ENCODE peak calls at places on chromosomes 7 and 10, in eight cellular contexts. One of them, this sample, is unnamed.
A peak's percentile ranks its signal among the peaks of the same experiment; 100 is the strongest.

GRCh38 chr10:99329238-99329890 is at the start of gene CNNM1:
- DNase-seq in lung: no peak
- DNase-seq in GM06990: peak; percentile 59
- DNase-seq in PC-3: peak; percentile 45
- DNase-seq in upper lobe of right lung: peak; percentile 68
- DNase-seq in right cardiac atrium: peak; percentile 21
- DNase-seq in brain microvascular endothelial cell: no peak
- DNase-seq in sigmoid colon: peak; percentile 74
- DNase-seq in this sample: peak; percentile 13

GRCh38 chr7:1240917-1241509 is 8.3 kb downstream of the UNCX start:
- DNase-seq in lung: no peak
- DNase-seq in GM06990: no peak
- DNase-seq in PC-3: no peak
- DNase-seq in upper lobe of right lung: no peak
- DNase-seq in right cardiac atrium: no peak
- DNase-seq in brain microvascular endothelial cell: no peak
- DNase-seq in sigmoid colon: no peak
- DNase-seq in this sample: no peak

GRCh38 chr7:104862719-104863118 is 151.3 kb upstream of the KMT2E start:
- DNase-seq in lung: no peak
- DNase-seq in GM06990: no peak
- DNase-seq in PC-3: peak; percentile 30
- DNase-seq in upper lobe of right lung: no peak
- DNase-seq in right cardiac atrium: no peak
- DNase-seq in brain microvascular endothelial cell: peak; percentile 5
- DNase-seq in sigmoid colon: no peak
- DNase-seq in this sample: no peak

GRCh38 chr10:14623931-14624330 is 150.8 kb downstream of the FAM107B start:
- DNase-seq in lung: no peak
- DNase-seq in GM06990: no peak
- DNase-seq in PC-3: no peak
- DNase-seq in upper lobe of right lung: no peak
- DNase-seq in right cardiac atrium: no peak
- DNase-seq in brain microvascular endothelial cell: no peak
- DNase-seq in sigmoid colon: no peak
- DNase-seq in this sample: no peak

GRCh38 chr10:114876602-114877300 is 55.2 kb downstream of the FHIP2A start:
- DNase-seq in lung: peak; percentile 54
- DNase-seq in GM06990: peak; percentile 33
- DNase-seq in PC-3: peak; percentile 68
- DNase-seq in upper lobe of right lung: peak; percentile 79
- DNase-seq in right cardiac atrium: peak; percentile 60
- DNase-seq in brain microvascular endothelial cell: peak; percentile 72
- DNase-seq in sigmoid colon: peak; percentile 71
- DNase-seq in this sample: peak; percentile 64

GRCh38 chr10:3468919-3469638 is 296.5 kb upstream of the PITRM1 start:
- DNase-seq in lung: peak; percentile 66
- DNase-seq in GM06990: no peak
- DNase-seq in PC-3: peak; percentile 83
- DNase-seq in upper lobe of right lung: peak; percentile 80
- DNase-seq in right cardiac atrium: peak; percentile 66
- DNase-seq in brain microvascular endothelial cell: peak; percentile 87
- DNase-seq in sigmoid colon: peak; percentile 77
- DNase-seq in this sample: peak; percentile 66

GRCh38 chr10:44591911-44592310 is 207.0 kb upstream of the CXCL12 start:
- DNase-seq in lung: no peak
- DNase-seq in GM06990: no peak
- DNase-seq in PC-3: no peak
- DNase-seq in upper lobe of right lung: no peak
- DNase-seq in right cardiac atrium: no peak
- DNase-seq in brain microvascular endothelial cell: no peak
- DNase-seq in sigmoid colon: no peak
- DNase-seq in this sample: no peak

GRCh38 chr7:97025983-97026704 is 1.5 kb upstream of the DLX5 start:
- DNase-seq in lung: no peak
- DNase-seq in GM06990: no peak
- DNase-seq in PC-3: no peak
- DNase-seq in upper lobe of right lung: no peak
- DNase-seq in right cardiac atrium: no peak
- DNase-seq in brain microvascular endothelial cell: no peak
- DNase-seq in sigmoid colon: no peak
- DNase-seq in this sample: no peak

GRCh38 chr7:96728139-96728538 is 18.5 kb upstream of the SEM1 start:
- DNase-seq in lung: no peak
- DNase-seq in GM06990: no peak
- DNase-seq in PC-3: no peak
- DNase-seq in upper lobe of right lung: no peak
- DNase-seq in right cardiac atrium: no peak
- DNase-seq in brain microvascular endothelial cell: no peak
- DNase-seq in sigmoid colon: no peak
- DNase-seq in this sample: no peak

GRCh38 chr7:143289421-143289820 is 1.3 kb downstream of the CASP2 start:
- DNase-seq in lung: no peak
- DNase-seq in GM06990: no peak
- DNase-seq in PC-3: peak; percentile 54
- DNase-seq in upper lobe of right lung: no peak
- DNase-seq in right cardiac atrium: no peak
- DNase-seq in brain microvascular endothelial cell: no peak
- DNase-seq in sigmoid colon: no peak
- DNase-seq in this sample: no peak

GRCh38 chr7:47978790-47979144 is 648 bp downstream of the HUS1 start:
- DNase-seq in lung: no peak
- DNase-seq in GM06990: no peak
- DNase-seq in PC-3: no peak
- DNase-seq in upper lobe of right lung: no peak
- DNase-seq in right cardiac atrium: no peak
- DNase-seq in brain microvascular endothelial cell: no peak
- DNase-seq in sigmoid colon: no peak
- DNase-seq in this sample: no peak

GRCh38 chr10:128061306-128062300 is 64.6 kb downstream of the MKI67 start:
- DNase-seq in lung: no peak
- DNase-seq in GM06990: no peak
- DNase-seq in PC-3: no peak
- DNase-seq in upper lobe of right lung: peak; percentile 9
- DNase-seq in right cardiac atrium: no peak
- DNase-seq in brain microvascular endothelial cell: no peak
- DNase-seq in sigmoid colon: no peak
- DNase-seq in this sample: no peak

GRCh38 chr7:27099839-27100225 is 2.7 kb downstream of the HOXA2 start:
- DNase-seq in lung: no peak
- DNase-seq in GM06990: no peak
- DNase-seq in PC-3: no peak
- DNase-seq in upper lobe of right lung: no peak
- DNase-seq in right cardiac atrium: no peak
- DNase-seq in brain microvascular endothelial cell: no peak
- DNase-seq in sigmoid colon: no peak
- DNase-seq in this sample: no peak

GRCh38 chr7:91940572-91941341 is at the start of gene AKAP9:
- DNase-seq in lung: peak; percentile 92
- DNase-seq in GM06990: peak; percentile 91
- DNase-seq in PC-3: peak; percentile 81
- DNase-seq in upper lobe of right lung: peak; percentile 96
- DNase-seq in right cardiac atrium: peak; percentile 89
- DNase-seq in brain microvascular endothelial cell: peak; percentile 68
- DNase-seq in sigmoid colon: peak; percentile 92
- DNase-seq in this sample: peak; percentile 89

GRCh38 chr7:87510430-87510875 is 35.0 kb upstream of the ABCB4 start:
- DNase-seq in lung: no peak
- DNase-seq in GM06990: no peak
- DNase-seq in PC-3: no peak
- DNase-seq in upper lobe of right lung: no peak
- DNase-seq in right cardiac atrium: no peak
- DNase-seq in brain microvascular endothelial cell: no peak
- DNase-seq in sigmoid colon: no peak
- DNase-seq in this sample: no peak

GRCh38 chr7:68576366-68576765 is 1021.9 kb upstream of the AUTS2 start:
- DNase-seq in lung: no peak
- DNase-seq in GM06990: no peak
- DNase-seq in PC-3: no peak
- DNase-seq in upper lobe of right lung: no peak
- DNase-seq in right cardiac atrium: no peak
- DNase-seq in brain microvascular endothelial cell: no peak
- DNase-seq in sigmoid colon: no peak
- DNase-seq in this sample: no peak

GRCh38 chr10:88787463-88787862 is 15.1 kb upstream of the LIPM start:
- DNase-seq in lung: no peak
- DNase-seq in GM06990: no peak
- DNase-seq in PC-3: no peak
- DNase-seq in upper lobe of right lung: no peak
- DNase-seq in right cardiac atrium: no peak
- DNase-seq in brain microvascular endothelial cell: no peak
- DNase-seq in sigmoid colon: no peak
- DNase-seq in this sample: no peak
- H3K27me3 ChIP-seq in lung: no peaks in the 10 kb centered on the region
- H3K27me3 ChIP-seq in GM06990: no peaks in the 10 kb centered on the region
- H3K27me3 ChIP-seq in PC-3: no peaks in the 10 kb centered on the region
- H3K27me3 ChIP-seq in upper lobe of right lung: no peaks in the 10 kb centered on the region
- H3K27me3 ChIP-seq in right cardiac atrium: no peaks in the 10 kb centered on the region
- H3K27me3 ChIP-seq in brain microvascular endothelial cell: no peaks in the 10 kb centered on the region
- H3K27me3 ChIP-seq in sigmoid colon: no peaks in the 10 kb centered on the region
- H3K27me3 ChIP-seq in this sample: no peaks in the 10 kb centered on the region

GRCh38 chr7:141480953-141481352 is 70.3 kb upstream of the AGK start:
- DNase-seq in lung: no peak
- DNase-seq in GM06990: no peak
- DNase-seq in PC-3: no peak
- DNase-seq in upper lobe of right lung: no peak
- DNase-seq in right cardiac atrium: no peak
- DNase-seq in brain microvascular endothelial cell: no peak
- DNase-seq in sigmoid colon: no peak
- DNase-seq in this sample: no peak

GRCh38 chr7:141478845-141479244 is 72.4 kb upstream of the AGK start:
- DNase-seq in lung: no peak
- DNase-seq in GM06990: no peak
- DNase-seq in PC-3: no peak
- DNase-seq in upper lobe of right lung: no peak
- DNase-seq in right cardiac atrium: no peak
- DNase-seq in brain microvascular endothelial cell: no peak
- DNase-seq in sigmoid colon: no peak
- DNase-seq in this sample: no peak

GRCh38 chr7:141477866-141478265 is 73.3 kb upstream of the AGK start:
- DNase-seq in lung: no peak
- DNase-seq in GM06990: no peak
- DNase-seq in PC-3: peak; percentile 4
- DNase-seq in upper lobe of right lung: no peak
- DNase-seq in right cardiac atrium: peak; percentile 14
- DNase-seq in brain microvascular endothelial cell: no peak
- DNase-seq in sigmoid colon: no peak
- DNase-seq in this sample: peak; percentile 45

GRCh38 chr7:141475678-141476077 is 75.5 kb upstream of the AGK start:
- DNase-seq in lung: no peak
- DNase-seq in GM06990: no peak
- DNase-seq in PC-3: no peak
- DNase-seq in upper lobe of right lung: no peak
- DNase-seq in right cardiac atrium: no peak
- DNase-seq in brain microvascular endothelial cell: no peak
- DNase-seq in sigmoid colon: no peak
- DNase-seq in this sample: no peak
- H3K27me3 ChIP-seq in lung: no peaks in the 10 kb centered on the region
- H3K27me3 ChIP-seq in GM06990: no peaks in the 10 kb centered on the region
- H3K27me3 ChIP-seq in PC-3: peaks cover 55% of the 10 kb centered on the region
- H3K27me3 ChIP-seq in upper lobe of right lung: no peaks in the 10 kb centered on the region
- H3K27me3 ChIP-seq in right cardiac atrium: no peaks in the 10 kb centered on the region
- H3K27me3 ChIP-seq in brain microvascular endothelial cell: no peaks in the 10 kb centered on the region
- H3K27me3 ChIP-seq in sigmoid colon: no peaks in the 10 kb centered on the region
- H3K27me3 ChIP-seq in this sample: no peaks in the 10 kb centered on the region

DNA sequence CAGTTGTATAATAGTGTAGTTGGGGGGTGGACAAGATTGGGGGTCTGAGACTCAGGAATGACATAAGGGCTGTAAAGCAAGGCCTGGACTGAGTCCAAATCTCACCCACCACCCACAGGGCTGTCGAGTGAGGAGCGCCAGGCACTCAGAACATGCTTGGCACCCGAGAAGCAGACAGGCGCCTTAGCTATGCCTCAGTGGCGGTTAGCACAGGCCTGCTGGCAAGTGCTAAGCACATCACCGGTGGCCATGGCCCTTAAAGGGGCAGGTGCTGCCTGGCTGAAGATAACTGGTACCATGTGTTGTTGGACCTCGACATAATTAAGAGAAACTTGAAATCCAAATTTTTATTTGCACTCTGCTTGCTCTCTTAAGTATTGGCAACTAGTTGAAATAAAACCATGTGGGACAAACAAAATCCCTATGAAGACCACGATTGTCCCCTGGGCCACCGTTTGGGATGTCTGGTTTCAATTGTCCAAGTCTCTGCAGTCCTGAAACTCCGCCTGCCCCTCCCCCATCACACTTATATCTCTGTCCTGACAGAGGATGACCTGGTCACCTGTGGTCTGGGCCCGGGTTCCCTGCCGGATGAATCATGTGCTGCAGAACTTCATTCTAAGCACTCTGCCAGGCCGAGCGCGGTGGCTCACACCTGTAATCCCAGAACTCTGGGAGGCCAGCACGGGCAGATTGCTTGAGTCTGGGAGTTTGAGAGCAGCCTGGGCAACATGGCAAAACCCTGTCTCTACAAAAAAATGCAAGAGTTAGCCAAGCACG is 90.9 kb downstream of the COL13A1 start:
- DNase-seq in lung: no peak
- DNase-seq in GM06990: no peak
- DNase-seq in PC-3: no peak
- DNase-seq in upper lobe of right lung: no peak
- DNase-seq in right cardiac atrium: no peak
- DNase-seq in brain microvascular endothelial cell: peak; percentile 27
- DNase-seq in sigmoid colon: no peak
- DNase-seq in this sample: no peak
- H3K27me3 ChIP-seq in lung: no peaks in the 10 kb centered on the region
- H3K27me3 ChIP-seq in GM06990: no peaks in the 10 kb centered on the region
- H3K27me3 ChIP-seq in PC-3: no peaks in the 10 kb centered on the region
- H3K27me3 ChIP-seq in upper lobe of right lung: no peaks in the 10 kb centered on the region
- H3K27me3 ChIP-seq in right cardiac atrium: no peaks in the 10 kb centered on the region
- H3K27me3 ChIP-seq in brain microvascular endothelial cell: no peaks in the 10 kb centered on the region
- H3K27me3 ChIP-seq in sigmoid colon: no peaks in the 10 kb centered on the region
- H3K27me3 ChIP-seq in this sample: no peaks in the 10 kb centered on the region

GRCh38 chr10:101229275-101230184 is at the start of gene LBX1:
- DNase-seq in lung: no peak
- DNase-seq in GM06990: no peak
- DNase-seq in PC-3: no peak
- DNase-seq in upper lobe of right lung: no peak
- DNase-seq in right cardiac atrium: no peak
- DNase-seq in brain microvascular endothelial cell: no peak
- DNase-seq in sigmoid colon: no peak
- DNase-seq in this sample: no peak

GRCh38 chr10:101228682-101229274 is 485 bp downstream of the LBX1 start:
- DNase-seq in lung: no peak
- DNase-seq in GM06990: no peak
- DNase-seq in PC-3: no peak
- DNase-seq in upper lobe of right lung: no peak
- DNase-seq in right cardiac atrium: no peak
- DNase-seq in brain microvascular endothelial cell: no peak
- DNase-seq in sigmoid colon: no peak
- DNase-seq in this sample: no peak

GRCh38 chr10:101226888-101227736 is 2.2 kb downstream of the LBX1 start:
- DNase-seq in lung: no peak
- DNase-seq in GM06990: no peak
- DNase-seq in PC-3: no peak
- DNase-seq in upper lobe of right lung: no peak
- DNase-seq in right cardiac atrium: no peak
- DNase-seq in brain microvascular endothelial cell: no peak
- DNase-seq in sigmoid colon: no peak
- DNase-seq in this sample: no peak

GRCh38 chr10:101226506-101226887 is 2.8 kb downstream of the LBX1 start:
- DNase-seq in lung: no peak
- DNase-seq in GM06990: no peak
- DNase-seq in PC-3: no peak
- DNase-seq in upper lobe of right lung: no peak
- DNase-seq in right cardiac atrium: no peak
- DNase-seq in brain microvascular endothelial cell: no peak
- DNase-seq in sigmoid colon: no peak
- DNase-seq in this sample: no peak

GRCh38 chr10:101227765-101228681 is 1.2 kb downstream of the LBX1 start:
- DNase-seq in lung: no peak
- DNase-seq in GM06990: no peak
- DNase-seq in PC-3: no peak
- DNase-seq in upper lobe of right lung: no peak
- DNase-seq in right cardiac atrium: no peak
- DNase-seq in brain microvascular endothelial cell: no peak
- DNase-seq in sigmoid colon: no peak
- DNase-seq in this sample: no peak
- H3K27me3 ChIP-seq in lung: peaks cover 12% of the 10 kb centered on the region
- H3K27me3 ChIP-seq in GM06990: peaks cover 9% of the 10 kb centered on the region
- H3K27me3 ChIP-seq in PC-3: peaks cover 99% of the 10 kb centered on the region
- H3K27me3 ChIP-seq in upper lobe of right lung: peaks cover 99% of the 10 kb centered on the region
- H3K27me3 ChIP-seq in right cardiac atrium: no peaks in the 10 kb centered on the region
- H3K27me3 ChIP-seq in brain microvascular endothelial cell: peaks cover 97% of the 10 kb centered on the region
- H3K27me3 ChIP-seq in sigmoid colon: peaks cover 100% of the 10 kb centered on the region
- H3K27me3 ChIP-seq in this sample: peaks cover 100% of the 10 kb centered on the region